ENCODE peak calls at places on chromosome 10, in four cellular contexts. E is KBM-7, Q is transverse colon, Y is IMR-90. O is an unnamed sample.
A peak's percentile ranks its signal among the peaks of the same experiment; 100 is the strongest.

GRCh38 chr10:6213257-6213905 is 10.6 kb downstream of the PFKFB3 start:
- DNase-seq in E (no peak), Q (no peak), Y (no peak), O (no peak)

GRCh38 chr10:93152136-93152535 is 78.4 kb downstream of the CYP26A1 start:
- DNase-seq in E (no peak), Q (no peak), Y (peak; percentile 22), O (no peak)

GRCh38 chr10:3783313-3783689 is 1.7 kb downstream of the KLF6 start:
- DNase-seq in E (no peak), Q (peak; percentile 71), Y (peak; percentile 86), O (no peak)

GRCh38 chr10:129675027-129675769 is 208.2 kb downstream of the MGMT start:
- DNase-seq in E (no peak), Q (no peak), Y (no peak), O (no peak)

GRCh38 chr10:16989826-16990293 is 139.8 kb downstream of the CUBN start:
- DNase-seq in E (no peak), Q (no peak), Y (no peak), O (no peak)

GRCh38 chr10:71486465-71487114 is 89.9 kb downstream of the CDH23 start:
- DNase-seq in E (peak; percentile 57), Q (peak; percentile 71), Y (peak; percentile 2), O (no peak)

GRCh38 chr10:62594093-62594520 is 210.4 kb upstream of the ADO start:
- DNase-seq in E (peak; percentile 84), Q (peak; percentile 56), Y (peak; percentile 56), O (no peak)

GRCh38 chr10:58565256-58565655 is 52.6 kb downstream of the BICC1 start:
- DNase-seq in E (no peak), Q (no peak), Y (no peak), O (no peak)

GRCh38 chr10:49068209-49068608 is 47.1 kb downstream of the VSTM4 start:
- DNase-seq in E (no peak), Q (no peak), Y (no peak), O (no peak)

GRCh38 chr10:35516102-35516670 is 89.0 kb upstream of the GJD4 start:
- DNase-seq in E (no peak), Q (no peak), Y (peak; percentile 7), O (no peak)

GRCh38 chr10:11509036-11509435 is 102.4 kb downstream of the USP6NL start:
- DNase-seq in E (peak; percentile 20), Q (no peak), Y (no peak), O (no peak)

GRCh38 chr10:103062854-103063642 is 130.0 kb downstream of the NT5C2 start:
- DNase-seq in E (no peak), Q (no peak), Y (no peak), O (no peak)

GRCh38 chr10:26780106-26780792 is 80.5 kb downstream of the ABI1 start:
- DNase-seq in E (no peak), Q (no peak), Y (no peak), O (no peak)

GRCh38 chr10:120948889-120949382 is 97.8 kb downstream of the WDR11 start:
- DNase-seq in E (peak; percentile 78), Q (peak; percentile 69), Y (peak; percentile 55), O (no peak)

GRCh38 chr10:109698888-109699685 is 224.2 kb downstream of the XPNPEP1 start:
- DNase-seq in E (no peak), Q (no peak), Y (no peak), O (no peak)

GRCh38 chr10:6580279-6581029 is 378 bp upstream of the PRKCQ start:
- DNase-seq in E (peak; percentile 86), Q (peak; percentile 79), Y (peak; percentile 47), O (no peak)

GRCh38 chr10:17209302-17209701 is 7.8 kb upstream of the TRDMT1 start:
- DNase-seq in E (no peak), Q (no peak), Y (no peak), O (no peak)

GRCh38 chr10:51544933-51545332 is 154.5 kb downstream of the CSTF2T start:
- DNase-seq in E (no peak), Q (no peak), Y (no peak), O (no peak)

GRCh38 chr10:22795546-22795945 is 81.2 kb upstream of the PIP4K2A start:
- DNase-seq in E (no peak), Q (no peak), Y (peak; percentile 56), O (no peak)

O was measured in cortex of kidney.